ENCODE peak calls at places on chromosome X, in ten cellular contexts. D is OCI-LY7, H is astrocyte, C is hepatocyte, W is fibroblast of lung, X is mammary epithelial cell, M is MM.1S, B is K562, R is H1, Q is PC-3. S is an unnamed sample.

GRCh38 chrX:143781103-143781502 is 60.6 kb upstream of the SPANXN2 start:
- DNase-seq in D (no peak), H (no peak), C (peak; percentile 5), W (peak; percentile 3), X (peak; percentile 42), M (no peak), B (no peak), R (no peak), Q (peak; percentile 64), S (no peak)

GRCh38 chrX:99301990-99302389 is 1108.1 kb downstream of the PCDH19 start:
- DNase-seq in D (peak; percentile 7), H (no peak), C (peak; percentile 22), W (no peak), X (no peak), M (peak; percentile 28), B (peak; percentile 2), R (no peak), Q (peak; percentile 18), S (no peak)

GRCh38 chrX:71930298-71930697 is 19.7 kb downstream of the NHSL2 start:
- DNase-seq in D (no peak), H (no peak), C (no peak), W (peak; percentile 25), X (no peak), M (no peak), B (no peak), R (no peak), Q (no peak), S (no peak)

GRCh38 chrX:37896491-37896890 is 49.1 kb upstream of the DYNLT3 start:
- DNase-seq in D (no peak), H (no peak), C (no peak), W (no peak), X (no peak), M (no peak), B (no peak), R (no peak), Q (no peak), S (no peak)

GRCh38 chrX:42366181-42366580 is 411.8 kb downstream of the PPP1R2C start:
- DNase-seq in D (no peak), H (no peak), C (no peak), W (no peak), X (peak; percentile 61), M (no peak), B (no peak), R (no peak), Q (peak; percentile 3), S (no peak)

GRCh38 chrX:19760345-19760744 is 127.1 kb downstream of the SH3KBP1 start:
- DNase-seq in D (no peak), H (no peak), C (no peak), W (peak; percentile 8), X (no peak), M (no peak), B (no peak), R (no peak), Q (no peak), S (no peak)

GRCh38 chrX:72301781-72302180 is 3.9 kb downstream of the CITED1 start:
- DNase-seq in D (no peak), H (no peak), C (no peak), W (no peak), X (no peak), M (no peak), B (no peak), R (no peak), Q (no peak), S (peak; percentile 65)

GRCh38 chrX:119880552-119881437 is 9.2 kb downstream of the NDUFA1 start:
- DNase-seq in D (peak; percentile 76), H (peak; percentile 29), C (peak; percentile 57), W (peak; percentile 41), X (peak; percentile 29), M (peak; percentile 86), B (peak; percentile 60), R (no peak), Q (peak; percentile 69), S (peak; percentile 87)

GRCh38 chrX:39491548-39492297 is 606.0 kb downstream of the BCOR start:
- DNase-seq in D (peak; percentile 11), H (no peak), C (peak; percentile 36), W (no peak), X (no peak), M (peak; percentile 6), B (peak; percentile 86), R (no peak), Q (no peak), S (no peak)

GRCh38 chrX:4588893-4589292 is 875.4 kb upstream of the PRKX start:
- DNase-seq in D (no peak), H (no peak), C (no peak), W (no peak), X (peak; percentile 13), M (no peak), B (no peak), R (no peak), Q (peak; percentile 70), S (no peak)

GRCh38 chrX:154735695-154736393 is 15.0 kb downstream of the GAB3 start:
- DNase-seq in D (no peak), H (peak; percentile 90), C (peak; percentile 38), W (peak; percentile 93), X (peak; percentile 41), M (no peak), B (no peak), R (no peak), Q (peak; percentile 7), S (no peak)
- H3K4me2 ChIP-seq in D (no peak overlapping the region), H (peak overlapping the region; percentile 62), C (no peak overlapping the region), W (peak overlapping the region; percentile 15), X (no peak overlapping the region), M (no peak overlapping the region), B (no peak overlapping the region), R (no peak overlapping the region), Q (no peak overlapping the region), S (peak overlapping the region; percentile 2)

GRCh38 chrX:13901354-13901753 is 84.5 kb upstream of the GPM6B start:
- DNase-seq in D (no peak), H (no peak), C (no peak), W (no peak), X (no peak), M (no peak), B (no peak), R (no peak), Q (no peak), S (no peak)
- H3K79me2 ChIP-seq in D (no peaks in the 10 kb centered on the region), H (no peaks in the 10 kb centered on the region), C (no peaks in the 10 kb centered on the region), W (no peaks in the 10 kb centered on the region), X (no peaks in the 10 kb centered on the region), M (no peaks in the 10 kb centered on the region), B (no peaks in the 10 kb centered on the region), R (peaks cover 84% of the 10 kb centered on the region), Q (no peaks in the 10 kb centered on the region), S (no peaks in the 10 kb centered on the region)

GRCh38 chrX:132216283-132216682 is 3.0 kb downstream of the RAP2C start:
- DNase-seq in D (no peak), H (no peak), C (no peak), W (peak; percentile 6), X (no peak), M (no peak), B (peak; percentile 29), R (no peak), Q (no peak), S (no peak)
- H3K4me3 ChIP-seq in D (peak overlapping the region; percentile 78), H (peak overlapping the region; percentile 80), C (peak overlapping the region; percentile 66), W (peak overlapping the region; percentile 45), X (peak overlapping the region; percentile 63), M (peak overlapping the region; percentile 75), B (peak overlapping the region; percentile 70), R (peak overlapping the region; percentile 57), Q (peak overlapping the region; percentile 98), S (peak overlapping the region; percentile 76)

GRCh38 chrX:108323751-108324150 is 114.5 kb downstream of the COL4A6 start:
- DNase-seq in D (no peak), H (no peak), C (no peak), W (no peak), X (no peak), M (no peak), B (no peak), R (no peak), Q (no peak), S (no peak)
- H3K4me2 ChIP-seq in D (no peak overlapping the region), H (no peak overlapping the region), C (no peak overlapping the region), W (no peak overlapping the region), X (no peak overlapping the region), M (no peak overlapping the region), B (no peak overlapping the region), R (no peak overlapping the region), Q (no peak overlapping the region), S (no peak overlapping the region)

GRCh38 chrX:77892887-77893286 is 2.3 kb downstream of the MAGT1 start:
- DNase-seq in D (no peak), H (no peak), C (no peak), W (no peak), X (no peak), M (no peak), B (no peak), R (no peak), Q (no peak), S (no peak)
- H3K79me2 ChIP-seq in D (peaks cover 58% of the 10 kb centered on the region), H (peaks cover 64% of the 10 kb centered on the region), C (peaks cover 55% of the 10 kb centered on the region), W (peaks cover 43% of the 10 kb centered on the region), X (peaks cover 57% of the 10 kb centered on the region), M (peaks cover 62% of the 10 kb centered on the region), B (peaks cover 49% of the 10 kb centered on the region), R (peaks cover 42% of the 10 kb centered on the region), Q (peaks cover 66% of the 10 kb centered on the region), S (peaks cover 49% of the 10 kb centered on the region)

GRCh38 chrX:118226060-118226428 is 109.4 kb upstream of the KLHL13 start:
- DNase-seq in D (peak; percentile 27), H (peak; percentile 14), C (peak; percentile 26), W (peak; percentile 20), X (no peak), M (peak; percentile 40), B (peak; percentile 8), R (no peak), Q (peak; percentile 45), S (no peak)
- H3K4me3 ChIP-seq in D (no peak overlapping the region), H (no peak overlapping the region), C (no peak overlapping the region), W (no peak overlapping the region), X (peak overlapping the region; percentile 2), M (no peak overlapping the region), B (no peak overlapping the region), R (no peak overlapping the region), Q (peak overlapping the region; percentile 36), S (peak overlapping the region; percentile 1)

GRCh38 chrX:45710081-45710801 is 509.6 kb upstream of the DIPK2B start:
- DNase-seq in D (no peak), H (peak; percentile 99), C (no peak), W (peak; percentile 99), X (peak; percentile 99), M (no peak), B (no peak), R (no peak), Q (peak; percentile 96), S (peak; percentile 84)

GRCh38 chrX:45711231-45711630 is 510.6 kb upstream of the DIPK2B start:
- DNase-seq in D (no peak), H (peak; percentile 75), C (no peak), W (peak; percentile 82), X (peak; percentile 45), M (no peak), B (no peak), R (no peak), Q (peak; percentile 91), S (no peak)

GRCh38 chrX:45712067-45712466 is 511.4 kb upstream of the DIPK2B start:
- DNase-seq in D (no peak), H (peak; percentile 66), C (no peak), W (peak; percentile 77), X (peak; percentile 64), M (no peak), B (no peak), R (no peak), Q (peak; percentile 90), S (no peak)

GRCh38 chrX:45714864-45715263 is 514.2 kb upstream of the DIPK2B start:
- DNase-seq in D (no peak), H (peak; percentile 73), C (peak; percentile 25), W (peak; percentile 81), X (peak; percentile 64), M (no peak), B (no peak), R (no peak), Q (peak; percentile 97), S (peak; percentile 11)

GRCh38 chrX:45709381-45709780 is 508.7 kb upstream of the DIPK2B start:
- DNase-seq in D (no peak), H (no peak), C (no peak), W (peak; percentile 22), X (peak; percentile 38), M (no peak), B (no peak), R (no peak), Q (peak; percentile 29), S (peak; percentile 81)
- H3K4me2 ChIP-seq in D (no peak overlapping the region), H (peak overlapping the region; percentile 65), C (no peak overlapping the region), W (no peak overlapping the region), X (peak overlapping the region; percentile 41), M (no peak overlapping the region), B (no peak overlapping the region), R (no peak overlapping the region), Q (peak overlapping the region; percentile 65), S (no peak overlapping the region)